ENCODE peak calls at places on chromosomes 7 and 10, in eight cellular contexts. J, H, E, F, L, V, I and R are unnamed samples.
A peak's percentile ranks its signal among the peaks of the same experiment; 100 is the strongest.

GRCh38 chr7:96910484-96910883 is 94.9 kb upstream of the DLX6 start:
- DNase-seq in J (no peak), H (no peak), E (no peak), F (no peak), L (no peak), V (no peak), I (no peak), R (no peak)

GRCh38 chr7:149414745-149415390 is 46.0 kb downstream of the ZNF777 start:
- DNase-seq in J (peak; percentile 71), H (no peak), E (peak; percentile 30), F (no peak), L (peak; percentile 61), V (peak; percentile 29), I (peak; percentile 42), R (no peak)

GRCh38 chr10:132959296-132959961 is 17.1 kb upstream of the CFAP46 start:
- DNase-seq in J (no peak), H (no peak), E (no peak), F (no peak), L (no peak), V (no peak), I (no peak), R (no peak)

GRCh38 chr7:107690611-107691010 is 30.0 kb downstream of the SLC26A4 start:
- DNase-seq in J (peak; percentile 66), H (no peak), E (no peak), F (no peak), L (no peak), V (no peak), I (no peak), R (no peak)

GRCh38 chr7:116193329-116194087 is 16.8 kb upstream of the TES start:
- DNase-seq in J (no peak), H (no peak), E (no peak), F (no peak), L (no peak), V (no peak), I (no peak), R (no peak)

GRCh38 chr10:97230146-97230545 is 44.4 kb upstream of the SLIT1 start:
- DNase-seq in J (no peak), H (no peak), E (no peak), F (no peak), L (no peak), V (no peak), I (no peak), R (no peak)

GRCh38 chr10:30862486-30862885 is 169.2 kb downstream of the ZNF438 start:
- DNase-seq in J (no peak), H (no peak), E (no peak), F (no peak), L (no peak), V (no peak), I (no peak), R (no peak)

GRCh38 chr7:77565917-77566316 is 28.8 kb downstream of the PTPN12 start:
- DNase-seq in J (no peak), H (no peak), E (no peak), F (no peak), L (no peak), V (no peak), I (no peak), R (no peak)

GRCh38 chr10:287814-288213 is 152.6 kb downstream of the ZMYND11 start:
- DNase-seq in J (no peak), H (no peak), E (no peak), F (no peak), L (no peak), V (no peak), I (no peak), R (no peak)

GRCh38 chr10:21406595-21407218 is 118.8 kb downstream of the SKIDA1 start:
- DNase-seq in J (peak; percentile 47), H (no peak), E (no peak), F (no peak), L (no peak), V (no peak), I (peak; percentile 17), R (no peak)

GRCh38 chr10:124827474-124827873 is 25.9 kb downstream of the ABRAXAS2 start:
- DNase-seq in J (peak; percentile 36), H (no peak), E (no peak), F (no peak), L (no peak), V (peak; percentile 19), I (peak; percentile 19), R (no peak)

GRCh38 chr7:80883188-80884025 is 35.4 kb downstream of the SEMA3C start:
- DNase-seq in J (peak; percentile 49), H (no peak), E (no peak), F (peak; percentile 64), L (no peak), V (peak; percentile 96), I (no peak), R (no peak)

GRCh38 chr10:17101257-17101909 is 28.2 kb downstream of the CUBN start:
- DNase-seq in J (peak; percentile 70), H (no peak), E (no peak), F (no peak), L (no peak), V (no peak), I (no peak), R (no peak)

GRCh38 chr7:18495412-18496335 is at the start of gene HDAC9:
- DNase-seq in J (peak; percentile 63), H (no peak), E (no peak), F (no peak), L (peak; percentile 32), V (no peak), I (no peak), R (no peak)

GRCh38 chr7:13279854-13280435 is 592.5 kb downstream of the ARL4A start:
- DNase-seq in J (peak; percentile 24), H (no peak), E (no peak), F (no peak), L (no peak), V (peak; percentile 33), I (peak; percentile 17), R (no peak)

GRCh38 chr10:3455385-3456334 is 283.1 kb upstream of the PITRM1 start:
- DNase-seq in J (peak; percentile 78), H (no peak), E (peak; percentile 17), F (no peak), L (no peak), V (no peak), I (no peak), R (no peak)

DNA sequence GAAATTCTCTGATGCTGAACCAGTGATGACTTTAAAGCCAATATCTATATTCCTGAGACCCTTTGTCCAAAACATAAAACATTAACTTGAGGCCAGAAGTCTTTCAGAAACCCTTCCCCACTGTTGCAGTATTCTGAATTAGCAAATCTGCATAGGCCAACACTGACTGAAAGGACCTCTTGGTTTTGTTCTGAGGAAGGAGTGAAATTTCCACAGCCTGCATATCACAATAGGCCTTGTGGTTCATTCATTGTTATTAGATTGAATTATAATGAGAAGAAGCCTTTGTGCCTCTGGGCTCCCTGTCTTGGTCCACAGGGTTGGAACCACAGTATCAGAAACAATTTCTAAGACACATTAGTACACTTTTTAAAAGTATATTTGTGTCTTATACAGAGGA is 90.3 kb downstream of the CCNY start:
- DNase-seq in J (no peak), H (no peak), E (no peak), F (no peak), L (no peak), V (no peak), I (no peak), R (no peak)
- H3K4me1 ChIP-seq in J (peaks cover 39% of the 10 kb centered on the region), H (peaks cover 6% of the 10 kb centered on the region), E (peaks cover 4% of the 10 kb centered on the region), F (peaks cover 31% of the 10 kb centered on the region), L (peaks cover 69% of the 10 kb centered on the region), V (peaks cover 50% of the 10 kb centered on the region), I (no peaks in the 10 kb centered on the region), R (peaks cover 20% of the 10 kb centered on the region)

GRCh38 chr7:84492565-84493034 is 298.0 kb upstream of the SEMA3A start:
- DNase-seq in J (no peak), H (no peak), E (no peak), F (no peak), L (no peak), V (no peak), I (no peak), R (no peak)
- H3K4me1 ChIP-seq in J (no peaks in the 10 kb centered on the region), H (no peaks in the 10 kb centered on the region), E (no peaks in the 10 kb centered on the region), F (no peaks in the 10 kb centered on the region), L (no peaks in the 10 kb centered on the region), V (peaks cover 2% of the 10 kb centered on the region), I (no peaks in the 10 kb centered on the region), R (no peaks in the 10 kb centered on the region)

GRCh38 chr7:5780801-5781496 is 514 bp downstream of the RNF216 start:
- DNase-seq in J (peak; percentile 46), H (peak; percentile 58), E (peak; percentile 48), F (no peak), L (peak; percentile 54), V (peak; percentile 25), I (no peak), R (peak; percentile 75)

GRCh38 chr7:5779108-5779507 is 2.4 kb downstream of the RNF216 start:
- DNase-seq in J (no peak), H (no peak), E (no peak), F (no peak), L (no peak), V (no peak), I (no peak), R (no peak)

GRCh38 chr7:5776894-5777645 is 4.4 kb downstream of the RNF216 start:
- DNase-seq in J (no peak), H (no peak), E (no peak), F (no peak), L (no peak), V (no peak), I (peak; percentile 7), R (no peak)

GRCh38 chr7:5774790-5775189 is 6.7 kb downstream of the RNF216 start:
- DNase-seq in J (no peak), H (no peak), E (no peak), F (no peak), L (no peak), V (no peak), I (no peak), R (no peak)

DNA sequence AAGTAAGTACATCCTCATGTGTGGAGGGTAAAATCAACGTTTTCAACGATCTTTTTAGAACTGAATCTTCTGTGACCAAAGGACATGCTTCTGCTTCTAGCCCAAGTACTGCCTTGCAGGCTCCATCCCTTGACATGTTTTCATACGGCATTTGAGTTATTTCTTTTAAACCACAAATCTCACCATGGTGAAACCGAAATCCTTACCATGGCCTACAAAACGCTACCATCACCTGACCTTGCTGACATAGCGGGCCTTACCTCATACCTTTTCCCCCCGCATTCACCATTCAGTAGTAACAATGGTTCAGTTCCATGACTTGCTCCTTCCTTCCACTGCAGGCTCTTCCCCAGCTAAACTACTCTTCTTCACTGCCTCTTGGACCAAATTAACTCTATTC is 3.5 kb downstream of the RNF216 start:
- DNase-seq in J (no peak), H (no peak), E (no peak), F (no peak), L (no peak), V (no peak), I (no peak), R (no peak)
- H3K4me1 ChIP-seq in J (peaks cover 19% of the 10 kb centered on the region), H (peaks cover 59% of the 10 kb centered on the region), E (no peaks in the 10 kb centered on the region), F (peaks cover 6% of the 10 kb centered on the region), L (peaks cover 59% of the 10 kb centered on the region), V (peaks cover 23% of the 10 kb centered on the region), I (peaks cover 46% of the 10 kb centered on the region), R (no peaks in the 10 kb centered on the region)

DNA sequence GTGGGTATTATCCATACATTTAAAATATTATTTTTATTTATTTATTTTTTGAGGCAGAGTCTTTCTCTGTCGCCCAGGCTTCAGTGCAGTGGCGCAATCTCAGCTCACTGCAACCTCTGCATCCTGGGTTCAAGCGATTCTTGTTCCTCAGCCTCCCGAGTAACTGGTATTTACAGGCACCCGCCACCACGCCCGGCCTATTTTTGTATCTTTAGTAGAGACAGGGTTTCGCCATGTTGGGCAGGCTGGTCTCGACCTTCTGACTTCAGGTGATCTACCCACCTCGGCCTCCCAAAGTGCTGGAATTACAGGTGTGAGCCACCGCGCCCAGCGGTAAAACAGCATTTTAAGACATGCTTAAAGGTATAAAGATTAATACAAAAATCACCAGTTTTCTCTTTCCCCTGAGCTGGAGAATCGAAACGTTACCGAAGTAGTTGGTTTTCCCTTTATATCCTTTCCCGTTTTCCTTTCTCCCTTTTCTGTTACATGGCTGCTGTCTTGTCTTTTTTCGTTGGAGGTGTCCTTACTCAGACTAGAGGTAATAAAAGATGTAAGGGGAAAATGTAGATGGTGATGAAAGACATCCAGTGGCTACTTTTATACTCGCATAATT is 1.7 kb downstream of the ARL5B start:
- DNase-seq in J (no peak), H (no peak), E (no peak), F (no peak), L (no peak), V (no peak), I (no peak), R (no peak)
- H3K4me1 ChIP-seq in J (peaks cover 17% of the 10 kb centered on the region), H (peaks cover 35% of the 10 kb centered on the region), E (peaks cover 12% of the 10 kb centered on the region), F (peaks cover 26% of the 10 kb centered on the region), L (peaks cover 69% of the 10 kb centered on the region), V (peaks cover 38% of the 10 kb centered on the region), I (peaks cover 40% of the 10 kb centered on the region), R (no peaks in the 10 kb centered on the region)